ENCODE peak calls at places on chromosomes 13 and 19, in five cellular contexts. V is central memory CD4-positive, alpha-beta T cell; D is foreskin fibroblast; G is Calu3; R is OCI-LY7. Z is an unnamed sample.
A peak's percentile ranks its signal among the peaks of the same experiment; 100 is the strongest.

GRCh38 chr19:17743874-17744273 is 7.4 kb upstream of the FCHO1 start:
- DNase-seq in G (no peak), D (peak; percentile 28), R (no peak), V (no peak), Z (no peak)

GRCh38 chr13:73981595-73981994 is 152.6 kb downstream of the KLF12 start:
- DNase-seq in V (no peak), D (no peak), G (no peak), R (no peak), Z (no peak)

GRCh38 chr13:113723400-113724015 is 35.5 kb upstream of the TMEM255B start:
- DNase-seq in G (no peak), V (no peak), R (no peak), D (no peak), Z (no peak)

GRCh38 chr19:29260477-29261317 is 47.7 kb upstream of the UQCRFS1 start:
- DNase-seq in D (no peak), V (no peak), G (peak; percentile 40), R (peak; percentile 60), Z (peak; percentile 17)

GRCh38 chr19:8571006-8571411 is 6.2 kb downstream of the MYO1F start:
- DNase-seq in D (peak; percentile 66), V (peak; percentile 68), R (no peak), G (peak; percentile 6), Z (peak; percentile 86)

GRCh38 chr19:48351341-48351752 is 12.4 kb downstream of the TMEM143 start:
- DNase-seq in V (peak; percentile 59), R (peak; percentile 69), D (no peak), G (peak; percentile 80), Z (peak; percentile 68)

GRCh38 chr13:61770697-61771096 is 355.0 kb upstream of the PCDH20 start:
- DNase-seq in V (no peak), D (no peak), G (no peak), R (no peak), Z (no peak)

GRCh38 chr13:77565635-77566034 is 30.1 kb downstream of the SCEL start:
- DNase-seq in D (peak; percentile 7), G (no peak), R (peak; percentile 39), V (no peak), Z (peak; percentile 18)

GRCh38 chr19:47266401-47266885 is 8.2 kb upstream of the INAFM1 start:
- DNase-seq in V (no peak), D (no peak), G (no peak), R (no peak), Z (no peak)

GRCh38 chr13:21537105-21537504 is 66.9 kb downstream of the MICU2 start:
- DNase-seq in R (no peak), V (no peak), G (no peak), D (no peak), Z (peak; percentile 5)